ENCODE peak calls at places on chromosomes 5 and 9, in eight cellular contexts. N, T, B, F, W, J, U and C are unnamed samples. For H3K27me3, the result is how much of the 10 kb centered on the place peaks cover.

GRCh38 chr5:39520232-39520572 is 95.4 kb upstream of the DAB2 start:
- DNase-seq in N (peak), B (peak), F (no peak), U (no peak), T (no peak), W (no peak), J (no peak), C (no peak)

GRCh38 chr9:85268024-85268610 is 473.6 kb downstream of the AGTPBP1 start:
- DNase-seq in T (no peak), B (no peak), F (no peak), W (no peak), U (no peak), N (no peak), J (no peak), C (peak)

GRCh38 chr9:115204827-115205506 is 87.0 kb upstream of the TNC start:
- DNase-seq in B (peak), F (no peak), T (no peak), W (no peak), N (peak), U (no peak), J (no peak), C (no peak)

GRCh38 chr5:38210701-38211353 is 47.5 kb upstream of the EGFLAM start:
- DNase-seq in J (no peak), U (no peak), W (peak), B (no peak), N (no peak), T (no peak), F (no peak), C (no peak)

GRCh38 chr5:111472096-111472495 is 40.2 kb downstream of the STARD4 start:
- DNase-seq in U (no peak), W (no peak), B (no peak), J (no peak), F (no peak), T (no peak), N (no peak), C (no peak)

GRCh38 chr5:108521841-108522506 is 140.1 kb upstream of the FBXL17 start:
- DNase-seq in N (peak), B (peak), J (peak), U (no peak), T (no peak), F (peak), W (peak), C (peak)

GRCh38 chr5:148125641-148126040 is 42.7 kb upstream of the SPINK14 start:
- DNase-seq in F (peak), T (no peak), W (peak), J (no peak), B (peak), N (no peak), U (no peak), C (no peak)

GRCh38 chr5:133675376-133676154 is 63.2 kb upstream of the FSTL4 start:
- DNase-seq in T (no peak), F (peak), J (no peak), W (no peak), B (no peak), U (no peak), N (no peak), C (no peak)

GRCh38 chr5:93572773-93573626 is 8.0 kb downstream of the NR2F1-AS1 start:
- DNase-seq in B (no peak), T (no peak), J (peak), U (no peak), F (peak), N (no peak), W (no peak), C (no peak)

GRCh38 chr9:128920381-128921058 is at the start of gene PHYHD1:
- DNase-seq in T (no peak), J (peak), F (peak), W (no peak), N (no peak), B (peak), U (peak), C (no peak)

GRCh38 chr5:175385691-175386360 is 58.2 kb downstream of the DRD1 start:
- DNase-seq in T (no peak), B (peak), N (no peak), J (no peak), U (no peak), W (no peak), F (no peak), C (no peak)

GRCh38 chr5:23352437-23352836 is 155.0 kb upstream of the PRDM9 start:
- DNase-seq in N (no peak), B (no peak), T (no peak), W (peak), J (peak), U (no peak), F (no peak), C (peak)

GRCh38 chr9:93897075-93897970 is 57.8 kb downstream of the BARX1 start:
- DNase-seq in N (no peak), T (no peak), J (no peak), U (peak), F (peak), B (no peak), W (no peak), C (no peak)

GRCh38 chr5:176436641-176437040 is 11.5 kb upstream of the FAF2 start:
- DNase-seq in F (no peak), B (peak), J (no peak), N (no peak), W (no peak), T (no peak), U (no peak), C (no peak)

GRCh38 chr5:74543162-74543995 is 97.1 kb downstream of the ENC1 start:
- DNase-seq in J (peak), T (no peak), U (no peak), B (peak), W (no peak), F (peak), N (peak), C (peak)

GRCh38 chr9:117543089-117543488 is 128.2 kb upstream of the ASTN2 start:
- DNase-seq in J (peak), W (no peak), T (no peak), F (no peak), U (no peak), B (no peak), N (no peak), C (no peak)

GRCh38 chr5:28104080-28104479 is 1065.7 kb upstream of the CDH9 start:
- DNase-seq in J (no peak), N (no peak), U (no peak), W (no peak), F (no peak), T (no peak), B (no peak), C (no peak)

GRCh38 chr5:174998131-174998730 is 273.8 kb downstream of the MSX2 start:
- DNase-seq in B (no peak), W (no peak), U (no peak), F (no peak), J (no peak), N (no peak), T (no peak), C (no peak)

GRCh38 chr5:14213813-14214585 is 70.9 kb downstream of the TRIO start:
- DNase-seq in U (no peak), W (no peak), B (no peak), J (no peak), T (no peak), F (peak), N (no peak), C (no peak)

GRCh38 chr9:130149654-130150286 is 22.4 kb upstream of the NCS1 start:
- DNase-seq in J (no peak), F (peak), T (no peak), N (no peak), B (no peak), U (no peak), W (no peak), C (no peak)

GRCh38 chr5:36371366-36371765 is 69.7 kb upstream of the RANBP3L start:
- DNase-seq in W (no peak), N (no peak), U (no peak), T (no peak), J (no peak), F (no peak), B (no peak), C (no peak)

GRCh38 chr9:70012569-70012968 is 31.1 kb upstream of the MAMDC2 start:
- DNase-seq in W (peak), U (no peak), J (peak), N (no peak), B (no peak), T (no peak), F (no peak), C (no peak)

GRCh38 chr5:77953374-77953773 is 177.2 kb upstream of the TBCA start:
- DNase-seq in T (no peak), W (no peak), B (no peak), U (no peak), F (no peak), J (no peak), N (no peak), C (no peak)

GRCh38 chr9:97536480-97536879 is 35.0 kb downstream of the TMOD1 start:
- DNase-seq in U (no peak), T (no peak), W (no peak), J (no peak), F (no peak), B (no peak), N (no peak), C (no peak)

GRCh38 chr5:106142131-106142530 is 1528.6 kb downstream of the EFNA5 start:
- DNase-seq in J (no peak), U (no peak), F (no peak), N (no peak), B (no peak), T (no peak), W (no peak), C (no peak)

GRCh38 chr5:172795401-172795977 is 24.5 kb upstream of the DUSP1 start:
- DNase-seq in W (no peak), B (peak), N (peak), J (no peak), T (peak), U (peak), F (no peak), C (no peak)

GRCh38 chr5:31993182-31993961 is 180.7 kb downstream of the GOLPH3 start:
- DNase-seq in B (peak), U (no peak), F (no peak), W (no peak), N (peak), T (no peak), J (no peak), C (no peak)

GRCh38 chr5:138975098-138975847 is 100.1 kb upstream of the LRRTM2 start:
- DNase-seq in B (peak), J (no peak), N (peak), U (no peak), F (no peak), W (peak), T (no peak), C (no peak)

GRCh38 chr5:93274291-93274690 is 306.7 kb downstream of the NR2F1-AS1 start:
- DNase-seq in N (peak), F (no peak), W (peak), U (no peak), J (no peak), B (peak), T (no peak), C (no peak)

GRCh38 chr9:69645488-69645887 is 26.7 kb downstream of the APBA1 start:
- DNase-seq in W (no peak), T (no peak), N (no peak), J (no peak), F (no peak), U (peak), B (no peak), C (no peak)

GRCh38 chr9:7454490-7455110 is 345.0 kb downstream of the DMAC1 start:
- DNase-seq in B (no peak), W (no peak), N (no peak), T (no peak), J (no peak), F (no peak), U (no peak), C (no peak)

GRCh38 chr9:130957451-130958203 is 18.6 kb upstream of the FIBCD1 start:
- DNase-seq in B (no peak), U (no peak), F (peak), W (no peak), J (no peak), N (no peak), T (no peak), C (no peak)

GRCh38 chr9:132824151-132824550 is 53.9 kb downstream of the AK8 start:
- DNase-seq in U (no peak), F (no peak), T (no peak), N (no peak), B (no peak), J (no peak), W (no peak), C (no peak)

GRCh38 chr9:114805670-114806551 is at the start of gene TNFSF15:
- DNase-seq in T (peak), B (peak), U (peak), J (peak), W (peak), F (peak), N (peak), C (peak)

GRCh38 chr5:65142511-65143011 is 339.2 kb downstream of the ADAMTS6 start:
- DNase-seq in F (peak), J (no peak), U (no peak), B (peak), T (no peak), N (peak), W (no peak), C (peak)

GRCh38 chr9:133331221-133331620 is 4.8 kb downstream of the SURF6 start:
- DNase-seq in F (no peak), U (no peak), T (no peak), J (no peak), B (no peak), N (no peak), W (no peak), C (no peak)

DNA sequence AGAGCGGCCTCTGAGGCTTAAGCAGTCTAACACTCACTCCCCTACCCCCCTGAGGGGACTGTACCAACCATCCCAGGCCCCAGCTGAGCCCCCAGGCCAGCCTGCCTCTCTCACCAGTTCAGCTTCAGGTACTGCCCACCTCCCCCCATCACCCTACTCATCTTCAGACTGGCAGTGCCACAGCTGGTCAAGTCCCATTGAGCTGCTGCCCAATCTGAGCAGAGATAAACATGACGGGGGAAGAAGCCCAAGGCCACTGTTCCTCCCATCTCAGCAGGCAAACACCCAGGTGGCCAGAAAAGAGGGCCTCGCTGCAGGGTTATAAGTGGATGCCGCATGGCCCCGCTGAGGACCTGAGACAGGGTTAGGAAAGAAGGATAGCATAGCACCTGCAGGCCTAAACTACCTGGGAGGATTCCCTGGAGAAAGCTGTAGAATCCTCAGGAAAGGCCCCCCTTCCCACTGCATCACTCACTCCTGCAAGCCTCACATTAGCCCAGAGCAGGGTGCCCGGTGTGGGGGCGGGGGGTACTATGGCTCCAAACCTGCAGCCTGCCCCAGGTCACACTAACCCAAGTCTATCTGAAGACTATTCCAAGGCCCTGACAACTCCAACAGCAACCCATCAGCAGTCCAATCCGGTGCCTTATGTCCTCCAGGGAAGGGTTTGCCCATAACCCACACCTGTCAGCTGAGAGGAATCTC is 3.6 kb downstream of the B4GALT1 start:
- DNase-seq in B (no peak), T (no peak), J (no peak), U (no peak), N (no peak), F (no peak), W (no peak), C (no peak)
- H3K4me3 ChIP-seq in B (no peak), T (peak), J (no peak), U (peak), N (no peak), F (no peak), W (no peak), C (no peak)

GRCh38 chr5:1891391-1891790 is 8.7 kb upstream of the IRX4 start:
- DNase-seq in N (no peak), F (no peak), W (no peak), J (no peak), T (no peak), B (no peak), U (no peak), C (no peak)
- H3K27me3 ChIP-seq in N (under half), F (under half), W (half or more), J (half or more), T (under half), B (half or more), U (under half), C (under half)

DNA sequence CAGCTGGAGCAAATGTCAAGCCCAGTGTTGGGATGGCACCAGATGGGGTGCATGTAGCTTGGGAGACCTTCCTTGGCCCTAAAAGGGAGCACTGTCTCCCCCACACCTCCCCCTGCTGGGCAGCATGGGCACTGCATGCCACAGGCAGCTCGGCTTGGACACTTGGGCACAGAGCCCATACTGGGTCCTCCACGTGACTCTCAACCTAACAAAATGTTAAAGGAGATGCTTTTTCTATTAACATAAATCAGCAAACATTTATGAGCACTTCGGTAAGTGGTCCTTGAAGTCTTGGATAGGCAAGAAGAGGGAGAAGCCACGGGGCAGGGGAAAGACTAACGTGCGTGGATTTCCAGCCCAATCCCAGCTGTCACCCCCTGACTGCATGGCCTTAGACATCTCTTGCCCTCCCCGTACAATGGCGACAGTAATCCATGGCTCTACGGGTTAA is 23.9 kb upstream of the MAPK9 start:
- DNase-seq in T (peak), N (peak), W (peak), B (peak), J (peak), F (peak), U (peak), C (no peak)
- H3K4me3 ChIP-seq in T (no peak), N (no peak), W (no peak), B (no peak), J (no peak), F (no peak), U (no peak), C (no peak)

DNA sequence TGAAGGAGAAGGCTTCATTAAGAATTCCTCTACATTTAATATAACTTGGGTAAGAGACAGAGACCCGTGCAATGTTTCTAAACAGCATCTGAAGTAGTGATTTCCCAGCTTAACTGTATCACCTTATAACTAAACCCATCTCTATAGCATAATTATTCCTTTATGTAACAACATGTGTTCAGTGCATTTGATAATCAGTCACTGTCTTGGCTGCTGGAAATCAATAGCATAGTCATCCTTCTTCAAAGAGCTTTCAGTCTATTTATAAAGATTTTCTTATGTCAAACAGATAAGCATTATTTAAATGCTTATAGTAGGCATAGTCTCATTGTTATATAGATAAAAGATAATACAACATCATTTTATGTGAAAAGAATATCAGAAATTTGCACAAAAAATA is 80.1 kb upstream of the TYRP1 start:
- DNase-seq in U (no peak), W (no peak), N (no peak), B (no peak), J (no peak), T (no peak), F (no peak), C (no peak)
- H3K27me3 ChIP-seq in U (under half), W (under half), N (under half), B (under half), J (under half), T (under half), F (under half), C (under half)

GRCh38 chr9:33022755-33023154 is 2.3 kb upstream of the DNAJA1 start:
- DNase-seq in N (no peak), T (no peak), J (no peak), F (no peak), W (no peak), B (no peak), U (no peak), C (no peak)
- H3K4me3 ChIP-seq in N (no peak), T (no peak), J (no peak), F (no peak), W (no peak), B (no peak), U (no peak), C (no peak)

DNA sequence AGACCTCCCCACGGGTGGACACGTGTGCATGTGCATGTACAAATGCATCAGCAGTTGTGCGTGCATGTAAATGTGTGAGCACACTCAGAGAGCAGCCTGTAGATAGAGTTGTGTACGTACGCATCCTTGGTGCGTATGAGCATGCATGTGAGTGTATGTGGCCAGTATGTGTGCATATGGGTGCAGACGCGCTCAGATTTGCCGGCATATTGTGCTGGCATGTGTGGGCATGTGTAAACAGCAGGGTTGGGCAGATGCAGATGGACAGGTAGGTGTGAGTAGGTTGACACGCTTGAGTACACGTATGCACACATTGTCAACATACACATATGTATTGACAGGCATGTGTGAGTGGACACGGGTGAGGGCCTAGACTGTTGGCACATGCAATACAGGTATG is 56.5 kb downstream of the LMX1B start:
- DNase-seq in B (no peak), W (no peak), J (no peak), T (no peak), U (no peak), N (no peak), F (no peak), C (no peak)
- H3K27me3 ChIP-seq in B (half or more), W (half or more), J (under half), T (under half), U (under half), N (half or more), F (under half), C (under half)

GRCh38 chr9:109118802-109119438 is 827 bp downstream of the TMEM245 start:
- DNase-seq in B (peak), F (peak), W (peak), U (no peak), T (no peak), N (no peak), J (peak), C (no peak)
- H3K4me3 ChIP-seq in B (peak), F (peak), W (peak), U (peak), T (peak), N (peak), J (peak), C (peak)

DNA sequence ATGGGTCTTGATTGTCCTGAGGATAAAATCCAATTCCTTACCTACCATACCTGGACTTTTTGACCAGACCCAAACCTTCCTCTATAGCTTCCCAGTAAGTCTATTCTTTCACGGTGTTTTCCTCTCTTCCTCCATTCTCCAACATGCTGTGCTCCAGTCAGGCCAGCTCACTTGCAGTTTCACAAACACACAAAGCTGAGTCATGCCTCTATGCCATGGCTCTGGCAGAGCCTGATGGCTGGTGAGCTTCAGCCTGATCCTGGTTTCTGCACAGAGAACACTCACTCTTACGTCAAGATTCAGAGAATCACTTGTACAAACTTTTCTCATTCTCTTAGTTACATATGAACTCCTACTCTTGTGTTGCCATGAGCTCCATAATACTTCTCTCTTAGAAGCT is 27.7 kb upstream of the PAX5 start:
- DNase-seq in T (no peak), F (no peak), J (no peak), B (peak), U (no peak), W (no peak), N (peak), C (no peak)
- H3K27me3 ChIP-seq in T (under half), F (under half), J (under half), B (under half), U (under half), W (half or more), N (under half), C (under half)